ENCODE peak calls at places on chromosomes 5 and 9, in seven cellular contexts. W is left ventricle myocardium superior; A is adipocyte; U is stimulated activated CD4-positive, alpha-beta T cell treated with anti-CD3 and anti-CD28 coated beads, Interleukin-4, amount 100 ng/mL, for 24 hours; J is NCI-H1092; C is GM06990; H is LoVo. K is an unnamed sample.

GRCh38 chr9:18349530-18349929 is 124.4 kb upstream of the ADAMTSL1 start:
- DNase-seq in J (no peak), H (no peak), A (no peak), C (no peak), W (no peak), U (no peak), K (no peak)

GRCh38 chr5:80269991-80270438 is 14.2 kb upstream of the SERINC5 start:
- DNase-seq in W (no peak), C (no peak), H (no peak), U (no peak), J (no peak), A (no peak), K (no peak)

GRCh38 chr9:74497750-74498615 is 848 bp downstream of the RORB start:
- DNase-seq in W (peak; percentile 44), C (peak; percentile 18), A (peak; percentile 51), U (no peak), J (peak; percentile 25), H (no peak), K (no peak)

GRCh38 chr5:36374275-36374862 is 72.7 kb upstream of the RANBP3L start:
- DNase-seq in J (no peak), W (no peak), C (no peak), A (peak; percentile 54), U (no peak), H (no peak), K (no peak)

GRCh38 chr5:77208507-77209163 is 1.8 kb upstream of the PDE8B start:
- DNase-seq in J (no peak), H (no peak), C (no peak), W (peak; percentile 41), U (no peak), A (no peak), K (no peak)

GRCh38 chr9:137924761-137925369 is 47.3 kb downstream of the CACNA1B start:
- DNase-seq in U (no peak), H (no peak), A (no peak), J (no peak), W (no peak), C (no peak), K (no peak)

GRCh38 chr9:132985063-132985350 is 6.5 kb downstream of the GFI1B start:
- DNase-seq in U (no peak), A (no peak), J (no peak), C (no peak), W (no peak), H (no peak), K (no peak)

GRCh38 chr5:80109549-80110478 is 74.7 kb downstream of the THBS4 start:
- DNase-seq in J (peak; percentile 87), C (no peak), H (no peak), A (peak; percentile 16), W (peak; percentile 76), U (no peak), K (no peak)

GRCh38 chr5:72920690-72921089 is 35.2 kb upstream of the FCHO2 start:
- DNase-seq in J (no peak), A (peak; percentile 56), C (no peak), H (peak; percentile 43), U (no peak), W (no peak), K (no peak)

GRCh38 chr9:107283621-107284616 is 840 bp downstream of the RAD23B start:
- DNase-seq in W (peak; percentile 82), A (peak; percentile 79), C (peak; percentile 87), U (peak; percentile 64), H (peak; percentile 59), J (peak; percentile 43), K (peak; percentile 59)

GRCh38 chr5:124649548-124650501 is 96.6 kb downstream of the ZNF608 start:
- DNase-seq in A (peak; percentile 70), J (peak; percentile 72), U (peak; percentile 36), H (peak; percentile 82), C (peak; percentile 88), W (peak; percentile 84), K (peak; percentile 74)

GRCh38 chr5:39618391-39618790 is 193.6 kb upstream of the DAB2 start:
- DNase-seq in U (no peak), C (no peak), H (no peak), A (no peak), J (no peak), W (no peak), K (no peak)

GRCh38 chr5:64339776-64340175 is 166.0 kb upstream of the RGS7BP start:
- DNase-seq in H (no peak), U (no peak), J (no peak), C (no peak), A (no peak), W (no peak), K (no peak)

GRCh38 chr5:178143901-178144300 is 9.8 kb downstream of the NHP2 start:
- DNase-seq in C (no peak), W (peak; percentile 86), A (no peak), H (no peak), J (no peak), U (no peak), K (no peak)

GRCh38 chr9:79883073-79883645 is 311.4 kb downstream of the TLE4 start:
- DNase-seq in H (no peak), U (peak; percentile 31), W (no peak), J (no peak), C (no peak), A (no peak), K (no peak)

GRCh38 chr9:28946648-28947047 is 1373.4 kb upstream of the C9orf72 start:
- DNase-seq in J (no peak), U (no peak), C (no peak), A (no peak), W (no peak), H (no peak), K (no peak)

GRCh38 chr5:68953151-68953884 is 140.5 kb upstream of the SLC30A5 start:
- DNase-seq in A (no peak), C (no peak), U (no peak), H (no peak), J (no peak), W (no peak), K (no peak)

GRCh38 chr9:37905776-37906175 is 1.8 kb upstream of the SLC25A51 start:
- DNase-seq in J (no peak), W (no peak), C (no peak), A (no peak), U (no peak), H (no peak), K (no peak)

GRCh38 chr9:10614201-10614870 is 1.5 kb upstream of the PTPRD start:
- DNase-seq in A (no peak), W (no peak), J (no peak), C (no peak), U (no peak), H (no peak), K (no peak)

GRCh38 chr5:158967566-158967965 is 132.2 kb downstream of the EBF1 start:
- DNase-seq in J (no peak), U (no peak), H (no peak), A (peak; percentile 82), W (no peak), C (no peak), K (no peak)

GRCh38 chr5:16617272-16617973 is 626 bp upstream of the RETREG1 start:
- DNase-seq in W (peak; percentile 63), C (peak; percentile 14), U (peak; percentile 53), A (no peak), H (no peak), J (peak; percentile 31), K (no peak)

K was measured in NCI-H1417 treated with DMSO at 0.1 percent for 48 hours.